ENCODE peak calls at places on chromosomes 12 and 14, in eight cellular contexts. One of them, this sample, is unnamed.

GRCh38 chr14:24103451-24103850 is 9.3 kb downstream of the PCK2 start:
- DNase-seq in HEK293T: no peak
- DNase-seq in cardiac fibroblast: no peak
- DNase-seq in anterior cingulate cortex: no peak
- DNase-seq in stromal cell of bone marrow: no peak
- DNase-seq in stimulated activated CD8-positive, alpha-beta memory T cell treated with anti-CD3 and anti-CD28 coated beads, Interleukin-15, amount 100 ng/mL, for 24 hours: no peak
- DNase-seq in NCI-H1092: no peak
- DNase-seq in activated T-cell treated with anti-CD3 and anti-CD28 coated beads, Interleukin-2, amount 50 U/mL, for 1 hour: no peak
- DNase-seq in this sample: no peak

GRCh38 chr12:45268672-45269406 is 52.9 kb downstream of the ANO6 start:
- DNase-seq in HEK293T: peak
- DNase-seq in cardiac fibroblast: peak
- DNase-seq in anterior cingulate cortex: no peak
- DNase-seq in stromal cell of bone marrow: peak
- DNase-seq in stimulated activated CD8-positive, alpha-beta memory T cell treated with anti-CD3 and anti-CD28 coated beads, Interleukin-15, amount 100 ng/mL, for 24 hours: no peak
- DNase-seq in NCI-H1092: peak
- DNase-seq in activated T-cell treated with anti-CD3 and anti-CD28 coated beads, Interleukin-2, amount 50 U/mL, for 1 hour: no peak
- DNase-seq in this sample: peak

GRCh38 chr14:68759912-68760311 is 33.0 kb downstream of the ZFP36L1 start:
- DNase-seq in HEK293T: no peak
- DNase-seq in cardiac fibroblast: no peak
- DNase-seq in anterior cingulate cortex: no peak
- DNase-seq in stromal cell of bone marrow: no peak
- DNase-seq in stimulated activated CD8-positive, alpha-beta memory T cell treated with anti-CD3 and anti-CD28 coated beads, Interleukin-15, amount 100 ng/mL, for 24 hours: no peak
- DNase-seq in NCI-H1092: no peak
- DNase-seq in activated T-cell treated with anti-CD3 and anti-CD28 coated beads, Interleukin-2, amount 50 U/mL, for 1 hour: no peak
- DNase-seq in this sample: no peak

GRCh38 chr12:98449601-98450000 is 65.8 kb upstream of the TMPO start:
- DNase-seq in HEK293T: no peak
- DNase-seq in cardiac fibroblast: no peak
- DNase-seq in anterior cingulate cortex: no peak
- DNase-seq in stromal cell of bone marrow: no peak
- DNase-seq in stimulated activated CD8-positive, alpha-beta memory T cell treated with anti-CD3 and anti-CD28 coated beads, Interleukin-15, amount 100 ng/mL, for 24 hours: no peak
- DNase-seq in NCI-H1092: no peak
- DNase-seq in activated T-cell treated with anti-CD3 and anti-CD28 coated beads, Interleukin-2, amount 50 U/mL, for 1 hour: no peak
- DNase-seq in this sample: no peak

GRCh38 chr14:58776516-58776915 is 138.8 kb downstream of the DACT1 start:
- DNase-seq in HEK293T: no peak
- DNase-seq in cardiac fibroblast: no peak
- DNase-seq in anterior cingulate cortex: no peak
- DNase-seq in stromal cell of bone marrow: no peak
- DNase-seq in stimulated activated CD8-positive, alpha-beta memory T cell treated with anti-CD3 and anti-CD28 coated beads, Interleukin-15, amount 100 ng/mL, for 24 hours: no peak
- DNase-seq in NCI-H1092: no peak
- DNase-seq in activated T-cell treated with anti-CD3 and anti-CD28 coated beads, Interleukin-2, amount 50 U/mL, for 1 hour: no peak
- DNase-seq in this sample: no peak

GRCh38 chr14:104108570-104109060 is 23.1 kb downstream of the ASPG start:
- DNase-seq in HEK293T: no peak
- DNase-seq in cardiac fibroblast: no peak
- DNase-seq in anterior cingulate cortex: no peak
- DNase-seq in stromal cell of bone marrow: no peak
- DNase-seq in stimulated activated CD8-positive, alpha-beta memory T cell treated with anti-CD3 and anti-CD28 coated beads, Interleukin-15, amount 100 ng/mL, for 24 hours: no peak
- DNase-seq in NCI-H1092: no peak
- DNase-seq in activated T-cell treated with anti-CD3 and anti-CD28 coated beads, Interleukin-2, amount 50 U/mL, for 1 hour: no peak
- DNase-seq in this sample: no peak

GRCh38 chr14:55047301-55048053 is 4.0 kb upstream of the MAPK1IP1L start:
- DNase-seq in HEK293T: no peak
- DNase-seq in cardiac fibroblast: no peak
- DNase-seq in anterior cingulate cortex: no peak
- DNase-seq in stromal cell of bone marrow: no peak
- DNase-seq in stimulated activated CD8-positive, alpha-beta memory T cell treated with anti-CD3 and anti-CD28 coated beads, Interleukin-15, amount 100 ng/mL, for 24 hours: no peak
- DNase-seq in NCI-H1092: no peak
- DNase-seq in activated T-cell treated with anti-CD3 and anti-CD28 coated beads, Interleukin-2, amount 50 U/mL, for 1 hour: no peak
- DNase-seq in this sample: no peak

GRCh38 chr12:104136577-104136976 is 1.4 kb downstream of the NFYB start:
- DNase-seq in HEK293T: no peak
- DNase-seq in cardiac fibroblast: peak
- DNase-seq in anterior cingulate cortex: no peak
- DNase-seq in stromal cell of bone marrow: no peak
- DNase-seq in stimulated activated CD8-positive, alpha-beta memory T cell treated with anti-CD3 and anti-CD28 coated beads, Interleukin-15, amount 100 ng/mL, for 24 hours: no peak
- DNase-seq in NCI-H1092: no peak
- DNase-seq in activated T-cell treated with anti-CD3 and anti-CD28 coated beads, Interleukin-2, amount 50 U/mL, for 1 hour: no peak
- DNase-seq in this sample: no peak

GRCh38 chr12:32400114-32400672 is 835 bp downstream of the FGD4 start:
- DNase-seq in HEK293T: peak
- DNase-seq in cardiac fibroblast: no peak
- DNase-seq in anterior cingulate cortex: no peak
- DNase-seq in stromal cell of bone marrow: no peak
- DNase-seq in stimulated activated CD8-positive, alpha-beta memory T cell treated with anti-CD3 and anti-CD28 coated beads, Interleukin-15, amount 100 ng/mL, for 24 hours: no peak
- DNase-seq in NCI-H1092: no peak
- DNase-seq in activated T-cell treated with anti-CD3 and anti-CD28 coated beads, Interleukin-2, amount 50 U/mL, for 1 hour: no peak
- DNase-seq in this sample: no peak

GRCh38 chr14:103456167-103456835 is 66.3 kb downstream of the CKB start:
- DNase-seq in HEK293T: no peak
- DNase-seq in cardiac fibroblast: peak
- DNase-seq in anterior cingulate cortex: no peak
- DNase-seq in stromal cell of bone marrow: no peak
- DNase-seq in stimulated activated CD8-positive, alpha-beta memory T cell treated with anti-CD3 and anti-CD28 coated beads, Interleukin-15, amount 100 ng/mL, for 24 hours: no peak
- DNase-seq in NCI-H1092: no peak
- DNase-seq in activated T-cell treated with anti-CD3 and anti-CD28 coated beads, Interleukin-2, amount 50 U/mL, for 1 hour: no peak
- DNase-seq in this sample: no peak

GRCh38 chr12:91890742-91891141 is 254.9 kb downstream of the BTG1 start:
- DNase-seq in HEK293T: no peak
- DNase-seq in cardiac fibroblast: peak
- DNase-seq in anterior cingulate cortex: no peak
- DNase-seq in stromal cell of bone marrow: no peak
- DNase-seq in stimulated activated CD8-positive, alpha-beta memory T cell treated with anti-CD3 and anti-CD28 coated beads, Interleukin-15, amount 100 ng/mL, for 24 hours: no peak
- DNase-seq in NCI-H1092: no peak
- DNase-seq in activated T-cell treated with anti-CD3 and anti-CD28 coated beads, Interleukin-2, amount 50 U/mL, for 1 hour: no peak
- DNase-seq in this sample: no peak

GRCh38 chr14:31858868-31859267 is 218.2 kb upstream of the ARHGAP5 start:
- DNase-seq in HEK293T: no peak
- DNase-seq in cardiac fibroblast: peak
- DNase-seq in anterior cingulate cortex: no peak
- DNase-seq in stromal cell of bone marrow: no peak
- DNase-seq in stimulated activated CD8-positive, alpha-beta memory T cell treated with anti-CD3 and anti-CD28 coated beads, Interleukin-15, amount 100 ng/mL, for 24 hours: no peak
- DNase-seq in NCI-H1092: no peak
- DNase-seq in activated T-cell treated with anti-CD3 and anti-CD28 coated beads, Interleukin-2, amount 50 U/mL, for 1 hour: no peak
- DNase-seq in this sample: no peak

GRCh38 chr14:61477845-61478438 is 156.6 kb downstream of the PRKCH start:
- DNase-seq in HEK293T: no peak
- DNase-seq in cardiac fibroblast: peak
- DNase-seq in anterior cingulate cortex: peak
- DNase-seq in stromal cell of bone marrow: no peak
- DNase-seq in stimulated activated CD8-positive, alpha-beta memory T cell treated with anti-CD3 and anti-CD28 coated beads, Interleukin-15, amount 100 ng/mL, for 24 hours: no peak
- DNase-seq in NCI-H1092: peak
- DNase-seq in activated T-cell treated with anti-CD3 and anti-CD28 coated beads, Interleukin-2, amount 50 U/mL, for 1 hour: peak
- DNase-seq in this sample: no peak

GRCh38 chr14:96237641-96238040 is 18.4 kb upstream of the BDKRB1 start:
- DNase-seq in HEK293T: no peak
- DNase-seq in cardiac fibroblast: no peak
- DNase-seq in anterior cingulate cortex: no peak
- DNase-seq in stromal cell of bone marrow: no peak
- DNase-seq in stimulated activated CD8-positive, alpha-beta memory T cell treated with anti-CD3 and anti-CD28 coated beads, Interleukin-15, amount 100 ng/mL, for 24 hours: no peak
- DNase-seq in NCI-H1092: no peak
- DNase-seq in activated T-cell treated with anti-CD3 and anti-CD28 coated beads, Interleukin-2, amount 50 U/mL, for 1 hour: no peak
- DNase-seq in this sample: no peak

GRCh38 chr14:29925106-29925722 is 2.4 kb downstream of the PRKD1 start:
- DNase-seq in HEK293T: no peak
- DNase-seq in cardiac fibroblast: peak
- DNase-seq in anterior cingulate cortex: no peak
- DNase-seq in stromal cell of bone marrow: peak
- DNase-seq in stimulated activated CD8-positive, alpha-beta memory T cell treated with anti-CD3 and anti-CD28 coated beads, Interleukin-15, amount 100 ng/mL, for 24 hours: no peak
- DNase-seq in NCI-H1092: no peak
- DNase-seq in activated T-cell treated with anti-CD3 and anti-CD28 coated beads, Interleukin-2, amount 50 U/mL, for 1 hour: no peak
- DNase-seq in this sample: no peak

GRCh38 chr14:71666579-71667145 is 265.6 kb upstream of the RGS6 start:
- DNase-seq in HEK293T: no peak
- DNase-seq in cardiac fibroblast: no peak
- DNase-seq in anterior cingulate cortex: no peak
- DNase-seq in stromal cell of bone marrow: no peak
- DNase-seq in stimulated activated CD8-positive, alpha-beta memory T cell treated with anti-CD3 and anti-CD28 coated beads, Interleukin-15, amount 100 ng/mL, for 24 hours: no peak
- DNase-seq in NCI-H1092: no peak
- DNase-seq in activated T-cell treated with anti-CD3 and anti-CD28 coated beads, Interleukin-2, amount 50 U/mL, for 1 hour: no peak
- DNase-seq in this sample: no peak

GRCh38 chr12:7101694-7102131 is 7.3 kb downstream of the C1RL start:
- DNase-seq in HEK293T: no peak
- DNase-seq in cardiac fibroblast: no peak
- DNase-seq in anterior cingulate cortex: no peak
- DNase-seq in stromal cell of bone marrow: no peak
- DNase-seq in stimulated activated CD8-positive, alpha-beta memory T cell treated with anti-CD3 and anti-CD28 coated beads, Interleukin-15, amount 100 ng/mL, for 24 hours: no peak
- DNase-seq in NCI-H1092: no peak
- DNase-seq in activated T-cell treated with anti-CD3 and anti-CD28 coated beads, Interleukin-2, amount 50 U/mL, for 1 hour: peak
- DNase-seq in this sample: no peak

GRCh38 chr12:65631621-65632111 is 192.6 kb upstream of the HMGA2 start:
- DNase-seq in HEK293T: peak
- DNase-seq in cardiac fibroblast: peak
- DNase-seq in anterior cingulate cortex: no peak
- DNase-seq in stromal cell of bone marrow: peak
- DNase-seq in stimulated activated CD8-positive, alpha-beta memory T cell treated with anti-CD3 and anti-CD28 coated beads, Interleukin-15, amount 100 ng/mL, for 24 hours: no peak
- DNase-seq in NCI-H1092: no peak
- DNase-seq in activated T-cell treated with anti-CD3 and anti-CD28 coated beads, Interleukin-2, amount 50 U/mL, for 1 hour: no peak
- DNase-seq in this sample: no peak

GRCh38 chr12:131828671-131829350 is 618 bp downstream of the MMP17 start:
- DNase-seq in HEK293T: no peak
- DNase-seq in cardiac fibroblast: peak
- DNase-seq in anterior cingulate cortex: no peak
- DNase-seq in stromal cell of bone marrow: no peak
- DNase-seq in stimulated activated CD8-positive, alpha-beta memory T cell treated with anti-CD3 and anti-CD28 coated beads, Interleukin-15, amount 100 ng/mL, for 24 hours: no peak
- DNase-seq in NCI-H1092: no peak
- DNase-seq in activated T-cell treated with anti-CD3 and anti-CD28 coated beads, Interleukin-2, amount 50 U/mL, for 1 hour: peak
- DNase-seq in this sample: no peak

GRCh38 chr12:55142896-55143870 is 17.0 kb downstream of the OR9K2 start:
- DNase-seq in HEK293T: peak
- DNase-seq in cardiac fibroblast: peak
- DNase-seq in anterior cingulate cortex: no peak
- DNase-seq in stromal cell of bone marrow: peak
- DNase-seq in stimulated activated CD8-positive, alpha-beta memory T cell treated with anti-CD3 and anti-CD28 coated beads, Interleukin-15, amount 100 ng/mL, for 24 hours: no peak
- DNase-seq in NCI-H1092: peak
- DNase-seq in activated T-cell treated with anti-CD3 and anti-CD28 coated beads, Interleukin-2, amount 50 U/mL, for 1 hour: no peak
- DNase-seq in this sample: peak

GRCh38 chr12:49365542-49365941 is 1.7 kb upstream of the SPATS2 start:
- DNase-seq in HEK293T: no peak
- DNase-seq in cardiac fibroblast: peak
- DNase-seq in anterior cingulate cortex: no peak
- DNase-seq in stromal cell of bone marrow: no peak
- DNase-seq in stimulated activated CD8-positive, alpha-beta memory T cell treated with anti-CD3 and anti-CD28 coated beads, Interleukin-15, amount 100 ng/mL, for 24 hours: no peak
- DNase-seq in NCI-H1092: no peak
- DNase-seq in activated T-cell treated with anti-CD3 and anti-CD28 coated beads, Interleukin-2, amount 50 U/mL, for 1 hour: no peak
- DNase-seq in this sample: no peak